ENCODE peak calls at places on chromosome 2, in four cellular contexts. V is WTC11, X is K562, P is HepG2. H is an unnamed sample.

GRCh38 chr2:20485612-20485926 is 38.7 kb downstream of the RHOB start:
- DNase-seq in V (no peak), X (no peak), P (no peak), H (no peak)

GRCh38 chr2:232042911-232043564 is 81.5 kb downstream of the DIS3L2 start:
- DNase-seq in P (no peak), X (no peak), V (no peak), H (no peak)

GRCh38 chr2:144905956-144906355 is 386.0 kb upstream of the ZEB2 start:
- DNase-seq in P (no peak), V (no peak), X (no peak), H (no peak)

GRCh38 chr2:190637331-190637734 is 11.6 kb upstream of the NAB1 start:
- DNase-seq in V (no peak), P (no peak), X (no peak), H (no peak)

GRCh38 chr2:216545359-216545758 is 46.7 kb downstream of the RPL37A start:
- DNase-seq in V (no peak), P (no peak), X (peak), H (no peak)

GRCh38 chr2:169452080-169452479 is 27.2 kb upstream of the BBS5 start:
- DNase-seq in P (peak), V (no peak), X (peak), H (peak)

GRCh38 chr2:226198956-226199355 is 600.7 kb downstream of the IRS1 start:
- DNase-seq in V (no peak), P (no peak), X (no peak), H (no peak)

GRCh38 chr2:95359501-95359930 is 43.0 kb upstream of the FAHD2A start:
- DNase-seq in X (no peak), V (no peak), P (no peak), H (no peak)

GRCh38 chr2:74576830-74577229 is 22.3 kb downstream of the DOK1 start:
- DNase-seq in V (no peak), P (no peak), X (no peak), H (no peak)

GRCh38 chr2:29047083-29047840 is 27.1 kb downstream of the PCARE start:
- DNase-seq in X (no peak), P (no peak), V (no peak), H (no peak)

GRCh38 chr2:221125691-221126090 is 446.4 kb downstream of the EPHA4 start:
- DNase-seq in P (no peak), V (no peak), X (no peak), H (no peak)

GRCh38 chr2:118992740-118993391 is 50.9 kb downstream of the MARCO start:
- DNase-seq in X (no peak), V (no peak), P (no peak), H (no peak)

GRCh38 chr2:85353876-85354285 is 447 bp downstream of the RETSAT start:
- DNase-seq in P (peak), V (no peak), X (peak), H (peak)

GRCh38 chr2:116490511-116491145 is 1323.9 kb upstream of the DDX18 start:
- DNase-seq in X (no peak), P (no peak), V (no peak), H (no peak)

GRCh38 chr2:179861027-179861776 is at the start of gene ZNF385B:
- DNase-seq in V (peak), X (no peak), P (no peak), H (no peak)

GRCh38 chr2:19073522-19073921 is 284.9 kb downstream of the OSR1 start:
- DNase-seq in P (peak), X (no peak), V (peak), H (peak)

GRCh38 chr2:104040739-104041138 is 813.2 kb upstream of the POU3F3 start:
- DNase-seq in V (no peak), X (no peak), P (no peak), H (no peak)

GRCh38 chr2:121266543-121267106 is 18.4 kb downstream of the TFCP2L1 start:
- DNase-seq in P (no peak), X (no peak), V (no peak), H (no peak)

GRCh38 chr2:7377861-7378569 is 460.8 kb downstream of the RNF144A start:
- DNase-seq in X (no peak), P (no peak), V (peak), H (no peak)

GRCh38 chr2:99821039-99821438 is 321.4 kb downstream of the AFF3 start:
- DNase-seq in V (no peak), P (no peak), X (no peak), H (no peak)

GRCh38 chr2:103484906-103485305 is 723.1 kb downstream of the TMEM182 start:
- DNase-seq in V (no peak), P (no peak), X (no peak), H (no peak)

GRCh38 chr2:32865399-32866068 is 81.2 kb upstream of the LTBP1 start:
- DNase-seq in V (no peak), P (no peak), X (no peak), H (peak)

GRCh38 chr2:198440833-198441232 is 636.4 kb downstream of the PLCL1 start:
- DNase-seq in X (no peak), P (no peak), V (no peak), H (no peak)

GRCh38 chr2:29463181-29463900 is 348.1 kb downstream of the CLIP4 start:
- DNase-seq in P (no peak), X (no peak), V (no peak), H (no peak)

GRCh38 chr2:179435021-179435420 is 170.4 kb upstream of the SESTD1 start:
- DNase-seq in P (no peak), V (no peak), X (no peak), H (no peak)

GRCh38 chr2:10688921-10689807 is 611 bp downstream of the NOL10 start:
- DNase-seq in V (no peak), P (no peak), X (peak), H (no peak)

GRCh38 chr2:39504790-39505335 is 67.8 kb upstream of the MAP4K3 start:
- DNase-seq in V (no peak), X (no peak), P (peak), H (peak)

GRCh38 chr2:67399831-67400489 is 2.8 kb downstream of the ETAA1 start:
- DNase-seq in V (no peak), P (no peak), X (no peak), H (peak)

GRCh38 chr2:1816414-1816911 is 72.1 kb upstream of the PXDN start:
- DNase-seq in P (no peak), V (no peak), X (no peak), H (no peak)

GRCh38 chr2:121285077-121285449 is at the start of gene TFCP2L1:
- DNase-seq in V (peak), P (no peak), X (peak), H (peak)

GRCh38 chr2:128405467-128405900 is 86.8 kb upstream of the HS6ST1 start:
- DNase-seq in P (no peak), V (no peak), X (no peak), H (no peak)

GRCh38 chr2:234146087-234146826 is 95.8 kb downstream of the SPP2 start:
- DNase-seq in P (no peak), X (no peak), V (no peak), H (peak)

GRCh38 chr2:96890726-96891385 is 21.0 kb upstream of the SEMA4C start:
- DNase-seq in V (no peak), X (no peak), P (no peak), H (no peak)

DNA sequence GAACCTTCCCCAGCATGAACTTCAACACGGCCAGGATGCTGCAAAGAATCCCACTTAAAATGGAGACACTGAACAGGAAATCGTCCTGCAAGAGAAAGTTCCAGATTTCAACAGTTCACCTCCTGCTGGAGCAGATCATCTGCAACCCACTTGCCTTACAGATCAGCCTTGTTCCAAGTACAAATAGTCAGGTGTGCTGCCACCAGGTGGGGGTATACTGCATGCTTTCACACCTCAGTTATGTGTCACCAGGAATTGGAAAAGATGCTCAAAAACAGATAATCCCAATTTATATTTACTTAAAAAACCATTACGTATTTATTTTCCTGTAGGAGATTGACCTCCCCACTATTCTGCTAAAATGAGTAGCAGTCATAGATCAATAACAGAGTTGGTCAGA is 212.3 kb downstream of the MGAT5 start:
- DNase-seq in V (peak), X (no peak), P (peak), H (no peak)
- TF ChIP-seq NR3C1 in V (no peak), X (no peak), P (no peak), H (no peak)

GRCh38 chr2:137151731-137152130 is 386.4 kb downstream of the THSD7B start:
- DNase-seq in X (no peak), P (peak), V (no peak), H (no peak)

GRCh38 chr2:137157851-137158250 is 392.5 kb downstream of the THSD7B start:
- DNase-seq in P (no peak), X (no peak), V (no peak), H (no peak)

GRCh38 chr2:137161250-137161649 is 395.9 kb downstream of the THSD7B start:
- DNase-seq in P (no peak), V (no peak), X (no peak), H (no peak)

DNA sequence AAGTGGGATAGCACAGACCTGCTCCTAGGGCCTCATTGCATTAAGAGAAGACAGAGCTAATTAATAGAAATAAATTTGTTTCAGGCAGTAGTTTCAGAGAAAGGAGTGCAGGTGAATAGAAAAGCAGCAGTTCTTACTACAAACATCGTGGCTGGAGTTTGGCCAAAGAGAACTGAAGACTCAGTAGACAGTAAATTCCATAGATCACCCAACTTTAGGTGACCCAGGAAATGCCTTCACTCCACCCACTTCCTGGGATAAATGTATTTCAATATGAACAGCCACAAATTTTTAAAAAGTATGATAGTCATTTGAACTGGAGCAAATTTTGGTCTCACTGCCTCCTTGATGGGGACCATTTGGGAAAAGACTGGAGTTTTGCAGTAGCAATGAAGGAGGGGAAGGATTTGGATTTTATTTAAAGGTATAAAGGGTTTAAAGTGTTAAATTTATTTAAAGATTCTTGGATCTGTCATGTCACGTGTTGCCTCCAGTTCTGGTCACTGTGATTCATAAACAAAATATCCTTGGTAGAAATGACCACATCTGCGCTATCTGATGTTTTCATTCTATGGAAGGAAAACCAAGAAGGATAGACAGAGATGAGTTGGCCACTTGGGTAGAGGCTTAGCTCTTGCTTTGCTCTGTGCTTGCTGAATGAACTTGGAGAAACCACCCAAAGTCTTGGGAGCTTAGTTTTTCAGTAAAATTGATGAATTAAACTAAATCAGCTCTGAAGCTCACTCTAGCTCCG is 390.2 kb downstream of the THSD7B start:
- DNase-seq in X (no peak), P (no peak), V (no peak), H (no peak)
- TF ChIP-seq NR3C1 in X (no peak), P (no peak), V (no peak), H (no peak)

GRCh38 chr2:44881856-44882255 is 59.6 kb upstream of the SIX3 start:
- DNase-seq in V (no peak), X (no peak), P (no peak), H (no peak)

GRCh38 chr2:44884231-44884630 is 57.3 kb upstream of the SIX3 start:
- DNase-seq in V (no peak), P (no peak), X (no peak), H (no peak)

GRCh38 chr2:44886409-44886808 is 55.1 kb upstream of the SIX3 start:
- DNase-seq in V (no peak), X (no peak), P (no peak), H (no peak)

GRCh38 chr2:44884677-44885076 is 56.8 kb upstream of the SIX3 start:
- DNase-seq in P (no peak), V (no peak), X (no peak), H (no peak)

DNA sequence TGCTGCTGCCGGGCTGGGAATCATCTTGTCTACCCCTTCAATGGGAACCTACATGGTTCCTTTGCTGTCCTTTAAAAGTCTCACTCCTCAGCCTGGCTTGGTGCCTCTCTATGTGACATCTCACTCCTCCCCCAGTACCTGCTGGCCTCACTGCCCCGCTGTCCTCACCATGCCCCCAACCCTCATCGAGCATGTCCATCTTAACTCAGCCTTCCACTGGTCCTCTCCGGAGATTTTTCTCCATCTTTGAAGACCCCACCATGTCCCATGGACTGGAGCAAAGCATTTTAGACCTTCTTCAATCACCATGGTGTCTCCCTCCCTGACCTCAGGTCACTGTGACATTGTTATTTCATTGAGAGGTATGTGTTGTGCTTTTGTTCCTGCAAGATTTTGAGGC is 58.1 kb upstream of the SIX3 start:
- DNase-seq in P (no peak), X (no peak), V (no peak), H (no peak)
- TF ChIP-seq NR3C1 in P (no peak), X (no peak), V (no peak), H (no peak)

DNA sequence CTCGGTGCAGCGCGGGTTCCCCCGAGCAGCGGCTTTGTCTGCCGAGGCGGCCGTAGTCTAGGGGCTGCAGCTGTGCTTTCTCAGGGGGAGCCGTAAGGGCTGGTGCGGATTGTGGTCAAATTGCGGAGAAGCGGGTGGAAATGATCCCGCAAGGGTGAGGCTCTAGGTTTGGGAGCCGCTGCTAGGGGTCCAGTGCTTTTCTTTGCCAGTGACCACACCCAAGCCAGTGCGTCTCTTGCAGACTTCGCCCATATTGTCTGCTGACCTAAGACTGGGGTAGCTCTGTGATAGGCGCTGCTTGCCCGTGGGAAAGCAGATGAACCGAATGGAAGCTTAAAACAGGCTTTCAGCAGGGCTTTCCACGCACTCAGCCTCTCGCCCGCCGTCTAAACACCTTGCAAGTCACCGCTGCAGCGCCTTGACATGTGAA is 2.1 kb downstream of the DPYSL5 start:
- DNase-seq in V (peak), P (no peak), X (no peak), H (no peak)
- TF ChIP-seq NR3C1 in V (no peak), P (no peak), X (no peak), H (no peak)

GRCh38 chr2:213248637-213249036 is 35.6 kb upstream of the SPAG16 start:
- DNase-seq in X (no peak), P (peak), V (no peak), H (no peak)

GRCh38 chr2:213249502-213249901 is 34.8 kb upstream of the SPAG16 start:
- DNase-seq in V (no peak), P (no peak), X (no peak), H (no peak)

GRCh38 chr2:213252206-213252605 is 32.1 kb upstream of the SPAG16 start:
- DNase-seq in P (no peak), V (no peak), X (no peak), H (no peak)

GRCh38 chr2:213251618-213252017 is 32.6 kb upstream of the SPAG16 start:
- DNase-seq in X (peak), P (peak), V (no peak), H (peak)

DNA sequence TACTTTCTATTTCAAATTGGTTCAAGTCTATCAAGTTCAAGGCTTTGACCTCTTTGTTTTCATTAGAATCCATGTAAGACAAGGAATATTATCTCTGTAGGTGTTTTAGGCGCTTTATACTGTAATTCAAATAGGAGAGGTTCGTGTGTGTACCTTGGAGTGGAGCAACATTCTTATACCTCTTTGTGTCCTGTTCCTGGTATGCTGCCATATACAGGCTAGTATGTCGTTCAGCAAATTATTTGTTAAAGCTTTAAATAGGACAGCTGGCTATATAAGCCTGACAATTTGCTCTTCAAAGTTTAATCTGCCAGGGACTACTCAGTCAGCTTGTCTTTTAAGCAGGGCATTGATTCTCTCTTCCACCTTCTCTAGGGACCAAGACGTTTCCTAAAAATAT is 31.1 kb upstream of the SPAG16 start:
- DNase-seq in P (no peak), V (no peak), X (no peak), H (no peak)
- TF ChIP-seq NR3C1 in P (no peak), V (no peak), X (no peak), H (no peak)

DNA sequence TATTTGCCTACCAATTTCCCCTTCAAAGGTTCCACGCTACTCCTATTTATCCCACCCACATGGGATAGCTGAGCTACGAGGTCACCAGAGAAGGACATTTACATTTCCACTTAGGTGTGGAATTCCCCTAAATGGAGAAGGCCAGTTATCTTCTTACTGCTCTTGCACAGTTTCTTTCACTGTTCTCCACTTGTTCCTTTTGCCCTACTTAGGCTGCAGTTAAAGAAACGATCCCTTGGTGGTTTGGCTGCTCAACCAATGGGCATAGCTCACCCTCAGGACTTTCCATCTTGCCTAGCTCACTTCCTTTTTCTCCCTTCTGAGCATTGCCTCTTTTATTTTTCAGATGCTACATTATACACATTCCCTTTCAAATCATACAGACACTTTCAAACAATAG is 11.2 kb upstream of the NABP1 start:
- DNase-seq in P (no peak), V (no peak), X (no peak), H (no peak)
- TF ChIP-seq NR3C1 in P (no peak), V (no peak), X (no peak), H (no peak)

DNA sequence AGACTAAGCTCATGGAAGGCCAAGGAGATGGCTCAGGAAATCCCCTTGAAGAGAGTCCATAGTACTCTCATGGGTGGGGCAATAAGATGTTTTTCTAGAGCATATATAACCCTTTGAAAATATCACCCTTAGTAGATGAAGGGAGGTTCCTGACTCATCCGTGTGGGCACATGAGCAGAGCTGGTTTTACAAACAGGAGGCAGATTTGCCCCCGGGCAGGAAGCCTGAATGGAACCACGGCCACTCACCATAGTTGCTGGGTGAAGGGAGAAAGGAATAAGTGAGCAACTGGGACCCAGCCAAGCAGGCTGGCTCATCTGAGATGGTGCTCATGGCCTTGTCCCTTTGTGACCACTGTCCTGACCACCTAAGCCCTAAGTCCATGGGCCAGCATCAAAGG is 29.0 kb upstream of the MAPRE3 start:
- DNase-seq in V (no peak), X (no peak), P (no peak), H (no peak)
- TF ChIP-seq NR3C1 in V (no peak), X (no peak), P (no peak), H (no peak)

H was measured in A549.